ENCODE peak calls at places on chromosomes 7 and 10, in ten cellular contexts. U is lung; S is caudate nucleus; T is fibroblast of mammary gland; L is HS-5; Y is T-helper 2 cell; G is activated naive CD4-positive, alpha-beta T cell treated with anti-CD3 and anti-CD28 coated beads, Interleukin-2, amount 50 U/mL, for 16 hours; C is stimulated activated CD4-positive, alpha-beta T cell treated with anti-CD3 and anti-CD28 coated beads, Interleukin-2, amount 100 ng/mL, for 48 hours; Z is NB4; Q is mucosa of gallbladder. B is an unnamed sample.

GRCh38 chr7:28623863-28624262 is 211.5 kb downstream of the CREB5 start:
- DNase-seq in U (no peak), S (no peak), T (peak; percentile 14), L (no peak), Y (no peak), G (no peak), C (no peak), Z (peak; percentile 6), Q (no peak), B (no peak)

GRCh38 chr7:149172534-149172920 is 22.8 kb upstream of the ZNF282 start:
- DNase-seq in U (no peak), S (no peak), T (no peak), L (no peak), Y (no peak), G (no peak), C (no peak), Z (no peak), Q (no peak), B (no peak)

GRCh38 chr7:128755816-128756476 is 16.8 kb downstream of the CALU start:
- DNase-seq in U (no peak), S (no peak), T (peak; percentile 98), L (peak; percentile 80), Y (no peak), G (no peak), C (no peak), Z (no peak), Q (peak; percentile 22), B (no peak)

GRCh38 chr7:24708244-24708643 is 49.0 kb downstream of the GSDME start:
- DNase-seq in U (no peak), S (no peak), T (peak; percentile 56), L (no peak), Y (no peak), G (no peak), C (no peak), Z (no peak), Q (no peak), B (no peak)

GRCh38 chr10:69936091-69936490 is 116.6 kb upstream of the MACROH2A2 start:
- DNase-seq in U (no peak), S (no peak), T (no peak), L (no peak), Y (no peak), G (no peak), C (no peak), Z (peak; percentile 55), Q (no peak), B (no peak)

GRCh38 chr10:4107328-4107851 is 322.4 kb upstream of the KLF6 start:
- DNase-seq in U (no peak), S (no peak), T (no peak), L (no peak), Y (no peak), G (no peak), C (no peak), Z (peak; percentile 14), Q (no peak), B (no peak)

GRCh38 chr10:14382022-14382421 is 51.3 kb upstream of the FRMD4A start:
- DNase-seq in U (no peak), S (no peak), T (no peak), L (no peak), Y (peak; percentile 26), G (peak; percentile 78), C (peak; percentile 9), Z (no peak), Q (no peak), B (peak; percentile 90)

GRCh38 chr10:133089461-133089800 is 1.7 kb downstream of the ADGRA1 start:
- DNase-seq in U (no peak), S (peak; percentile 45), T (no peak), L (no peak), Y (no peak), G (no peak), C (no peak), Z (no peak), Q (no peak), B (no peak)

GRCh38 chr10:124736491-124737136 is 7.6 kb downstream of the FAM53B start:
- DNase-seq in U (peak; percentile 75), S (peak; percentile 58), T (peak; percentile 52), L (no peak), Y (no peak), G (no peak), C (no peak), Z (no peak), Q (peak; percentile 80), B (peak; percentile 71)

GRCh38 chr10:90337316-90337715 is 520.5 kb downstream of the HTR7 start:
- DNase-seq in U (no peak), S (no peak), T (no peak), L (no peak), Y (no peak), G (no peak), C (no peak), Z (no peak), Q (no peak), B (no peak)

GRCh38 chr7:155584261-155584660 is 37.9 kb upstream of the CNPY1 start:
- DNase-seq in U (no peak), S (no peak), T (no peak), L (no peak), Y (no peak), G (no peak), C (no peak), Z (no peak), Q (no peak), B (no peak)

GRCh38 chr10:75525646-75526045 is 94.2 kb downstream of the LRMDA start:
- DNase-seq in U (no peak), S (no peak), T (peak; percentile 50), L (no peak), Y (no peak), G (no peak), C (no peak), Z (no peak), Q (no peak), B (peak; percentile 73)

GRCh38 chr7:104196161-104196560 is 11.7 kb downstream of the ORC5 start:
- DNase-seq in U (no peak), S (no peak), T (peak; percentile 60), L (peak; percentile 2), Y (no peak), G (no peak), C (no peak), Z (no peak), Q (no peak), B (no peak)

B was measured in renal cortical epithelial cell.